ENCODE peak calls at places on chromosomes 12 and 14, in four cellular contexts. O is left ventricle myocardium inferior, B is fibroblast of lung, J is GM12878. Y is an unnamed sample.

GRCh38 chr12:111445311-111446043 is 39.8 kb downstream of the SH2B3 start:
- DNase-seq in O (no peak), B (no peak), J (no peak), Y (no peak)

GRCh38 chr12:40375076-40375475 is 150.3 kb downstream of the LRRK2 start:
- DNase-seq in O (no peak), B (no peak), J (no peak), Y (no peak)

GRCh38 chr12:3004655-3005565 is 45.7 kb downstream of the TEAD4 start:
- DNase-seq in O (no peak), B (no peak), J (no peak), Y (no peak)

GRCh38 chr14:53542692-53543091 is 389.6 kb upstream of the DDHD1 start:
- DNase-seq in O (no peak), B (peak; percentile 67), J (no peak), Y (peak; percentile 29)

GRCh38 chr14:89000007-89000942 is 175.8 kb downstream of the TTC8 start:
- DNase-seq in O (no peak), B (peak; percentile 96), J (no peak), Y (peak; percentile 55)

GRCh38 chr14:101577221-101577909 is 16.1 kb downstream of the DIO3 start:
- DNase-seq in O (no peak), B (no peak), J (no peak), Y (no peak)

GRCh38 chr14:99884834-99885648 is 91.8 kb downstream of the EML1 start:
- DNase-seq in O (no peak), B (peak; percentile 82), J (peak; percentile 7), Y (no peak)

GRCh38 chr14:43687866-43688265 is 819.2 kb downstream of the FSCB start:
- DNase-seq in O (no peak), B (peak; percentile 57), J (no peak), Y (no peak)

GRCh38 chr12:48883305-48884171 is 17.9 kb upstream of the RND1 start:
- DNase-seq in O (no peak), B (no peak), J (no peak), Y (peak; percentile 37)

GRCh38 chr14:105261781-105262180 is 13.4 kb downstream of the BTBD6 start:
- DNase-seq in O (peak; percentile 59), B (no peak), J (no peak), Y (no peak)

GRCh38 chr14:105562713-105563346 is 36.4 kb downstream of the TMEM121 start:
- DNase-seq in O (no peak), B (no peak), J (no peak), Y (no peak)

GRCh38 chr12:126784328-126784921 is 1482.5 kb upstream of the TMEM132C start:
- DNase-seq in O (no peak), B (no peak), J (no peak), Y (peak; percentile 39)

GRCh38 chr12:111361717-111362576 is 6.9 kb downstream of the PHETA1 start:
- DNase-seq in O (peak; percentile 29), B (no peak), J (no peak), Y (no peak)

GRCh38 chr14:96145116-96145864 is 59.3 kb upstream of the BDKRB2 start:
- DNase-seq in O (no peak), B (peak; percentile 92), J (no peak), Y (no peak)

GRCh38 chr12:131920157-131920508 is 8.9 kb upstream of the PUS1 start:
- DNase-seq in O (no peak), B (no peak), J (no peak), Y (no peak)

GRCh38 chr12:127295630-127296029 is 971.3 kb upstream of the TMEM132C start:
- DNase-seq in O (no peak), B (no peak), J (no peak), Y (no peak)

GRCh38 chr12:89695100-89695499 is 13.5 kb downstream of the ATP2B1 start:
- DNase-seq in O (no peak), B (peak; percentile 56), J (no peak), Y (no peak)
- H3K36me3 ChIP-seq in O (no peaks in the 10 kb centered on the region), B (no peaks in the 10 kb centered on the region), J (no peaks in the 10 kb centered on the region), Y (no peaks in the 10 kb centered on the region)

DNA sequence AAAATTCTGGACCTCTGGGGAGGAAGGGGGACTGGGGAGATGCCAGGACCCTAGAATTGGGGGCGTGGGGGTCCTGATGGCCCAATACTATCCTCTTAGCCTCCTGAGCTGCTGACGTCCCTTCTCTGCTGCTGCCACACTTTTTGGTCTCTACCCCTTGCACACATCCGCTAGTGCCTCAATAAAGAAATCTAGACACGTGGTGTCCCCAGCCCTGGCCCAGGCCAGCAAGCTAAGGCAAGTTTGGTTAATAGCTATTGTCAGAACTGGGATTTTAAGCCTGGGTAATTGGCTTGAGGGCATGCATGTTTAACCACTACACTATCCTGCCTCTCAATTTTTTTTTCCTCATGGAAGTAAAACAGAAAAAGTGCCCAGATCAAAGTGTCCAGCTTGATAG is 962 bp downstream of the OAS2 start:
- DNase-seq in O (no peak), B (no peak), J (peak; percentile 38), Y (peak; percentile 30)
- H3K27ac ChIP-seq in O (peak overlapping the region; percentile 92), B (no peak overlapping the region), J (peak overlapping the region; percentile 100), Y (peak overlapping the region; percentile 83)

DNA sequence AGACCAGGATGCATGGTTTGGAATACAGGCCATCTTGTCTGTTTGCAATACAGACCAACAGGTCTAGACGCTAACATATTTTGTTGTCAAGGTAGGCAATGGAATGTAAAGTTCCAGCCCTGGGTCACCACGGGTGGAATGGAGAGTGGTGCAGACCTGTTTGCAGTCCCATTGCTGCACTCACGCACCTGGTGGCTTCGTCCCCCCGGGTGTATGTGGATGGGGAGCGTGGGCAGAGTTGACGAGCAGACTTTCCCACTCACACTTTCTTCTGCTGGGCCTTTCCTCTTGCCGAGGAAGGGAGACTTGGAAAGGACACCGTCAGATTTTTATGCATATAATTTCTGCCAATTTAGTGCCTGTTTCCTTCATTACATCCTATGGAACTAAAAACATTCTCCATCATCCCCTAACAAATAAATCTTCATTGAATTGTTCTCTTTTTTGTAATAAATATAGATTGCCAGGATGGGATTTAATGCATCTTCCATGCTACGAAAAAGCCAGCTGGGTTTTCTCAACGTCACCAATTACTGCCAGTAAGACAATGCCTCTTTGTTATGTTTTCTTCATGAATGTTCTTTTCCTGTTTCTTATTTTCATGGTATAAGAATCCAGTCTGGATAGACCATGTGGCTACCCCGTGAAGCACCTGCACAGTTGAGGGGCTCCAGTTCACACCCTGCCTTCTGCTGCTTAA is 15.2 kb downstream of the DCAF4 start:
- DNase-seq in O (no peak), B (no peak), J (no peak), Y (no peak)
- H3K36me3 ChIP-seq in O (peaks cover 63% of the 10 kb centered on the region), B (peaks cover 9% of the 10 kb centered on the region), J (peaks cover 22% of the 10 kb centered on the region), Y (no peaks in the 10 kb centered on the region)

DNA sequence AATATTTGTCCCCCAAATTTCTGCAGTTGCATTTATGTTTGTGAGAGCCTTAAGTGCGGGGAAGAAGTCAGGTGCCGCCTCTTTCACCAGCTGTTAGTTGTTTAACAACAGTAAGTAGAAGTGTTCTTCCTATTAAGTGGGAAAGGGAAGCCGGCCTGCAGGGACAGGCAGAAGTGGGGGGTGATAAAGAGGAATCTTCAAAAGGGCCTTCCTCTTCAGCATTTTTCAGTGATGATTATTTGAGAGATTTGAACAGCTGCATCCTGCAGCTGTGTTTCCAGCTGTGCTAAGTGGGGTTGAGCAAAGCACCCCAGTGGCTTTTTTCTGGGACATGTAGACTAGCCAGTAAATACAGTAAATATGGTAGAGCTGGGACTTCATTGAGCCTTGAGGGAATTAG is 32.1 kb upstream of the SLC38A1 start:
- DNase-seq in O (peak; percentile 24), B (peak; percentile 13), J (no peak), Y (no peak)
- H3K27ac ChIP-seq in O (no peak overlapping the region), B (no peak overlapping the region), J (no peak overlapping the region), Y (no peak overlapping the region)

GRCh38 chr14:77556946-77557345 is 58.3 kb upstream of the ISM2 start:
- DNase-seq in O (no peak), B (no peak), J (no peak), Y (no peak)
- H3K36me3 ChIP-seq in O (peaks cover 61% of the 10 kb centered on the region), B (peaks cover 5% of the 10 kb centered on the region), J (peaks cover 3% of the 10 kb centered on the region), Y (no peaks in the 10 kb centered on the region)

Y was measured in colonic mucosa.